ENCODE peak calls at places on chromosomes 6 and 20, in six cellular contexts. O is AG10803; Y is GM18507; D is trophoblast cell; K is activated CD4-positive, alpha-beta T cell treated with anti-CD3 and anti-CD28 coated beads for 1 hour; P is GM13977. M is an unnamed sample.

GRCh38 chr6:158783851-158784250 is 35.3 kb downstream of the EZR start:
- DNase-seq in K (no peak), P (no peak), Y (no peak), D (no peak), O (no peak), M (no peak)

GRCh38 chr20:44271915-44272663 is 25.0 kb downstream of the GDAP1L1 start:
- DNase-seq in K (no peak), Y (no peak), O (no peak), P (no peak), D (no peak), M (no peak)

GRCh38 chr6:11460837-11461661 is 76.5 kb upstream of the TMEM170B start:
- DNase-seq in P (peak), Y (no peak), D (no peak), O (no peak), K (no peak), M (no peak)

GRCh38 chr20:50144362-50144761 is 9.2 kb downstream of the PEDS1 start:
- DNase-seq in K (no peak), P (no peak), Y (no peak), O (peak), D (peak), M (no peak)

GRCh38 chr20:6614836-6615235 is 152.7 kb upstream of the BMP2 start:
- DNase-seq in D (no peak), K (no peak), O (no peak), Y (no peak), P (no peak), M (no peak)

GRCh38 chr20:13648291-13648690 is 9.6 kb upstream of the TASP1 start:
- DNase-seq in Y (no peak), D (no peak), O (no peak), P (no peak), K (no peak), M (no peak)

GRCh38 chr6:116764961-116765841 is at the start of gene FAM162B:
- DNase-seq in P (peak), O (peak), K (no peak), Y (no peak), D (peak), M (peak)

GRCh38 chr6:156976144-156977088 is 199.2 kb downstream of the ARID1B start:
- DNase-seq in P (no peak), D (no peak), O (peak), K (no peak), Y (no peak), M (no peak)

GRCh38 chr6:152091851-152092341 is 284.4 kb downstream of the ESR1 start:
- DNase-seq in Y (no peak), D (no peak), P (no peak), K (no peak), O (peak), M (no peak)

GRCh38 chr6:42777126-42777822 is 4.6 kb upstream of the BICRAL start:
- DNase-seq in D (no peak), O (peak), P (peak), Y (no peak), K (no peak), M (no peak)

GRCh38 chr6:160950507-160950906 is 41.1 kb upstream of the MAP3K4 start:
- DNase-seq in Y (no peak), D (peak), K (no peak), O (peak), P (no peak), M (no peak)

GRCh38 chr20:32050851-32051556 is 1.0 kb upstream of the HCK start:
- DNase-seq in Y (no peak), K (no peak), O (no peak), D (no peak), P (no peak), M (no peak)

GRCh38 chr6:12875061-12875460 is 158.5 kb downstream of the PHACTR1 start:
- DNase-seq in O (peak), P (no peak), K (no peak), Y (no peak), D (no peak), M (no peak)

GRCh38 chr6:156461647-156462046 is 315.5 kb upstream of the ARID1B start:
- DNase-seq in D (no peak), K (no peak), P (no peak), Y (no peak), O (no peak), M (no peak)

GRCh38 chr6:78770766-78771165 is 96.6 kb upstream of the IRAK1BP1 start:
- DNase-seq in K (no peak), O (no peak), P (no peak), D (no peak), Y (no peak), M (no peak)

GRCh38 chr6:156809034-156809433 is 31.9 kb downstream of the ARID1B start:
- DNase-seq in K (no peak), P (peak), D (no peak), Y (no peak), O (peak), M (no peak)

GRCh38 chr6:48449002-48449401 is 338.0 kb upstream of the PTCHD4 start:
- DNase-seq in K (no peak), P (no peak), O (no peak), D (no peak), Y (no peak), M (no peak)

GRCh38 chr6:15362274-15363160 is 116.6 kb downstream of the JARID2 start:
- DNase-seq in K (no peak), P (no peak), O (no peak), Y (no peak), D (no peak), M (no peak)